ENCODE peak calls at places on chromosomes 5 and 9, in seven cellular contexts. C is type B pancreatic cell, S is Calu3, X is keratinocyte, A is fibroblast of the aortic adventitia, K is omental fat pad, R is astrocyte of the spinal cord. V is an unnamed sample.

GRCh38 chr9:91486699-91487497 is 63.3 kb upstream of the NFIL3 start:
- DNase-seq in S (no peak), K (no peak), R (peak), A (peak), X (no peak), C (no peak), V (no peak)

GRCh38 chr9:2966846-2967372 is 123.0 kb upstream of the PUM3 start:
- DNase-seq in C (no peak), R (no peak), A (no peak), X (no peak), K (no peak), S (no peak), V (no peak)

GRCh38 chr5:174520420-174521396 is 203.7 kb upstream of the MSX2 start:
- DNase-seq in K (no peak), X (no peak), A (peak), R (peak), C (no peak), S (peak), V (no peak)

GRCh38 chr9:93202919-93203712 is 19.2 kb downstream of the WNK2 start:
- DNase-seq in R (no peak), K (no peak), X (no peak), S (no peak), A (no peak), C (no peak), V (no peak)

GRCh38 chr9:104743377-104743985 is 4.0 kb upstream of the NIPSNAP3A start:
- DNase-seq in C (no peak), K (no peak), R (peak), S (peak), A (peak), X (peak), V (no peak)

GRCh38 chr5:1726469-1726865 is 73.2 kb downstream of the MRPL36 start:
- DNase-seq in K (no peak), X (no peak), A (no peak), C (peak), S (no peak), R (no peak), V (peak)

GRCh38 chr9:90916147-90916734 is 114.6 kb downstream of the SYK start:
- DNase-seq in S (no peak), R (no peak), C (no peak), K (no peak), A (peak), X (no peak), V (no peak)

GRCh38 chr5:26295541-26295940 is 742.8 kb downstream of the CDH9 start:
- DNase-seq in R (peak), A (no peak), K (no peak), S (no peak), C (no peak), X (no peak), V (no peak)

GRCh38 chr5:159878988-159879471 is 37.3 kb upstream of the ADRA1B start:
- DNase-seq in K (no peak), C (no peak), X (no peak), R (peak), S (peak), A (peak), V (no peak)

GRCh38 chr9:130940693-130941576 is 1.9 kb upstream of the FIBCD1 start:
- DNase-seq in C (peak), S (peak), K (peak), X (peak), A (no peak), R (no peak), V (peak)

GRCh38 chr5:118006229-118006628 is 982.1 kb downstream of the DTWD2 start:
- DNase-seq in R (no peak), A (no peak), K (no peak), S (no peak), C (no peak), X (no peak), V (no peak)

GRCh38 chr5:2708751-2709150 is 42.7 kb downstream of the IRX2 start:
- DNase-seq in C (no peak), S (no peak), A (no peak), R (no peak), K (no peak), X (no peak), V (no peak)

GRCh38 chr5:158679221-158679641 is 420.5 kb downstream of the EBF1 start:
- DNase-seq in X (no peak), R (no peak), A (no peak), C (no peak), K (no peak), S (no peak), V (no peak)

GRCh38 chr9:219670-220365 is 5.2 kb downstream of the DOCK8 start:
- DNase-seq in K (no peak), R (no peak), A (no peak), C (no peak), S (no peak), X (no peak), V (no peak)

GRCh38 chr9:128081052-128081451 is 13.0 kb downstream of the SLC25A25 start:
- DNase-seq in A (peak), C (no peak), R (peak), S (no peak), K (no peak), X (no peak), V (no peak)

GRCh38 chr9:137136926-137137607 is 1.9 kb upstream of the GRIN1 start:
- DNase-seq in K (no peak), S (no peak), C (no peak), R (no peak), A (no peak), X (no peak), V (no peak)

GRCh38 chr5:23675456-23675855 is 168.0 kb downstream of the PRDM9 start:
- DNase-seq in C (no peak), S (no peak), A (no peak), R (no peak), K (no peak), X (no peak), V (no peak)

GRCh38 chr5:144583493-144584154 is 413.0 kb downstream of the KCTD16 start:
- DNase-seq in R (no peak), X (no peak), A (no peak), S (no peak), C (no peak), K (no peak), V (no peak)

GRCh38 chr9:87812375-87813118 is 70.1 kb upstream of the SPATA31E1 start:
- DNase-seq in A (peak), K (no peak), S (peak), C (no peak), R (peak), X (no peak), V (no peak)

GRCh38 chr9:19894975-19895374 is 106.1 kb upstream of the SLC24A2 start:
- DNase-seq in K (no peak), R (peak), C (no peak), S (no peak), A (no peak), X (no peak), V (no peak)

GRCh38 chr9:33623658-33624586 is 99.9 kb downstream of the ANKRD18B start:
- DNase-seq in K (peak), C (no peak), R (peak), A (peak), S (peak), X (peak), V (peak)

GRCh38 chr9:96619109-96619435 is 571 bp downstream of the CDC14B start:
- DNase-seq in S (no peak), R (no peak), X (no peak), A (no peak), K (no peak), C (no peak), V (no peak)

GRCh38 chr9:110058304-110058953 is 149.5 kb downstream of the C9orf152 start:
- DNase-seq in A (peak), C (no peak), R (peak), X (no peak), K (no peak), S (peak), V (no peak)
- TF ChIP-seq CTCF in A (peak), C (peak), R (peak), X (peak), K (no peak), S (no peak), V (no peak)

GRCh38 chr5:178209334-178210072 is 5.2 kb downstream of the HNRNPAB start:
- DNase-seq in S (no peak), C (no peak), A (no peak), X (no peak), K (peak), R (no peak), V (no peak)

GRCh38 chr5:178210073-178210526 is 5.8 kb downstream of the HNRNPAB start:
- DNase-seq in A (no peak), X (no peak), C (no peak), S (no peak), R (no peak), K (no peak), V (no peak)

GRCh38 chr5:178207917-178208280 is 3.6 kb downstream of the HNRNPAB start:
- DNase-seq in R (no peak), S (no peak), A (no peak), X (no peak), K (peak), C (no peak), V (no peak)

GRCh38 chr5:178207183-178207916 is 3.0 kb downstream of the HNRNPAB start:
- DNase-seq in C (no peak), R (peak), K (peak), A (peak), X (no peak), S (peak), V (no peak)

GRCh38 chr5:178208540-178209227 is 4.4 kb downstream of the HNRNPAB start:
- DNase-seq in R (no peak), K (peak), C (no peak), X (no peak), A (no peak), S (no peak), V (no peak)
- TF ChIP-seq CTCF in R (peak), K (no peak), C (peak), X (no peak), A (peak), S (no peak), V (no peak)

GRCh38 chr5:172123269-172123692 is 64.7 kb downstream of the STK10 start:
- DNase-seq in C (no peak), S (no peak), R (peak), A (peak), X (no peak), K (no peak), V (no peak)
- TF ChIP-seq CTCF in C (peak), S (no peak), R (peak), A (peak), X (peak), K (no peak), V (no peak)

GRCh38 chr5:14141764-14142163 is 1.4 kb upstream of the TRIO start:
- DNase-seq in S (no peak), K (no peak), C (no peak), R (no peak), A (no peak), X (no peak), V (no peak)
- TF ChIP-seq CTCF in S (no peak), K (no peak), C (peak), R (no peak), A (no peak), X (no peak), V (no peak)

V was measured in natural killer cell.